ENCODE peak calls at places on chromosome 2, in eight cellular contexts. E is IMR-90; R is aorta; A is activated naive CD4-positive, alpha-beta T cell; D is activated T-helper 1 cell treated with anti-CD3 and anti-CD28 coated beads, Interleukin-12 subunit alpha, Interleukin-12 subunit beta, Interleukin-2, Interleukin-4 antibody, amounts not matched to agents 30 ng/mL and 10 ng/mL and 1 ng/mL, durations not matched to agents 14 hours and 24 hours and 36 hours; H is RWPE1; G is SW 1271; U is fibroblast of lung. J is an unnamed sample.

GRCh38 chr2:157572725-157573124 is 55.9 kb downstream of the ACVR1C start:
- DNase-seq in A (no peak), G (peak), R (no peak), U (peak), D (no peak), H (peak), E (no peak), J (peak)

GRCh38 chr2:33104726-33105125 is 158.0 kb downstream of the LTBP1 start:
- DNase-seq in D (no peak), G (no peak), H (no peak), E (peak), R (no peak), U (peak), A (no peak), J (no peak)

GRCh38 chr2:67006373-67006960 is 390.7 kb upstream of the ETAA1 start:
- DNase-seq in H (no peak), D (no peak), G (no peak), R (no peak), E (no peak), A (no peak), U (no peak), J (no peak)

GRCh38 chr2:229489016-229489415 is 217.9 kb upstream of the PID1 start:
- DNase-seq in U (peak), A (no peak), R (no peak), H (peak), D (no peak), G (no peak), E (peak), J (no peak)

GRCh38 chr2:2600466-2600865 is 269.4 kb upstream of the MYT1L start:
- DNase-seq in A (no peak), H (no peak), D (no peak), R (no peak), U (no peak), E (no peak), G (no peak), J (no peak)

GRCh38 chr2:98912957-98913915 is 22.8 kb downstream of the CRACDL start:
- DNase-seq in A (no peak), U (peak), H (peak), R (no peak), E (no peak), G (no peak), D (no peak), J (no peak)

GRCh38 chr2:226031078-226031937 is 631.8 kb downstream of the NYAP2 start:
- DNase-seq in R (peak), U (peak), G (no peak), A (no peak), D (no peak), H (peak), E (peak), J (peak)

GRCh38 chr2:240520143-240520973 is 37.4 kb downstream of the ANKMY1 start:
- DNase-seq in D (no peak), U (no peak), R (no peak), A (no peak), H (no peak), G (no peak), E (no peak), J (peak)

GRCh38 chr2:59884166-59884565 is 669.3 kb downstream of the BCL11A start:
- DNase-seq in U (no peak), G (no peak), R (no peak), A (no peak), E (no peak), D (no peak), H (no peak), J (no peak)

GRCh38 chr2:238097201-238097987 is 2.7 kb upstream of the ESPNL start:
- DNase-seq in D (no peak), R (no peak), U (no peak), A (no peak), E (no peak), G (no peak), H (no peak), J (peak)

GRCh38 chr2:118046628-118047210 is 32.8 kb upstream of the CCDC93 start:
- DNase-seq in D (no peak), R (no peak), G (peak), U (peak), H (peak), A (no peak), E (peak), J (peak)

GRCh38 chr2:37324536-37324785 is 172 bp downstream of the PRKD3 start:
- DNase-seq in D (no peak), G (no peak), H (no peak), U (peak), R (peak), A (peak), E (peak), J (no peak)

GRCh38 chr2:191959209-191959608 is 112.3 kb upstream of the CAVIN2 start:
- DNase-seq in D (no peak), E (no peak), G (no peak), H (no peak), U (no peak), A (no peak), R (no peak), J (no peak)

GRCh38 chr2:17584689-17585088 is 44.2 kb downstream of the VSNL1 start:
- DNase-seq in E (no peak), H (no peak), D (no peak), R (no peak), G (no peak), U (no peak), A (no peak), J (no peak)

GRCh38 chr2:18883626-18884456 is 294.5 kb upstream of the NT5C1B start:
- DNase-seq in E (peak), U (peak), G (peak), H (no peak), R (no peak), A (no peak), D (no peak), J (no peak)

GRCh38 chr2:225416616-225417367 is 17.3 kb downstream of the NYAP2 start:
- DNase-seq in H (no peak), D (no peak), A (no peak), E (no peak), U (no peak), R (no peak), G (no peak), J (no peak)

J was measured in D341Med.